ENCODE peak calls at places on chromosome 10, in nine cellular contexts. P is transverse colon; X is left ventricle myocardium inferior; V is NT2/D1; U is stomach; Z is cardiac muscle cell; D is effector memory CD4-positive, alpha-beta T cell; G is aorta; F is K562. W is an unnamed sample.

GRCh38 chr10:98636921-98637329 is 190.2 kb upstream of the HPS1 start:
- DNase-seq in P (no peak), X (no peak), V (no peak), U (no peak), Z (no peak), D (no peak), G (no peak), F (no peak), W (no peak)

GRCh38 chr10:1329622-1330021 is 273.4 kb downstream of the WDR37 start:
- DNase-seq in P (no peak), X (no peak), V (no peak), U (no peak), Z (no peak), D (no peak), G (no peak), F (no peak), W (no peak)

GRCh38 chr10:102718220-102718619 is 3.8 kb downstream of the SFXN2 start:
- DNase-seq in P (no peak), X (no peak), V (no peak), U (no peak), Z (peak; percentile 67), D (no peak), G (no peak), F (peak; percentile 51), W (no peak)

GRCh38 chr10:88883443-88883799 is 3.4 kb downstream of the STAMBPL1 start:
- DNase-seq in P (no peak), X (no peak), V (no peak), U (no peak), Z (no peak), D (no peak), G (no peak), F (no peak), W (no peak)

GRCh38 chr10:78011065-78011464 is 18.2 kb downstream of the POLR3A start:
- DNase-seq in P (no peak), X (no peak), V (no peak), U (no peak), Z (no peak), D (no peak), G (no peak), F (no peak), W (no peak)

GRCh38 chr10:122955892-122956291 is 1.9 kb upstream of the C10orf88 start:
- DNase-seq in P (no peak), X (no peak), V (no peak), U (no peak), Z (no peak), D (no peak), G (no peak), F (no peak), W (no peak)

GRCh38 chr10:2280713-2281112 is 543.4 kb upstream of the ADARB2 start:
- DNase-seq in P (no peak), X (no peak), V (no peak), U (no peak), Z (no peak), D (no peak), G (no peak), F (no peak), W (no peak)

GRCh38 chr10:8633909-8634308 is 579.4 kb downstream of the GATA3 start:
- DNase-seq in P (no peak), X (no peak), V (no peak), U (no peak), Z (no peak), D (no peak), G (no peak), F (no peak), W (no peak)

GRCh38 chr10:70087641-70088040 is 35.0 kb downstream of the MACROH2A2 start:
- DNase-seq in P (no peak), X (no peak), V (no peak), U (no peak), Z (no peak), D (no peak), G (no peak), F (no peak), W (no peak)

GRCh38 chr10:71131508-71132088 is 80.8 kb upstream of the UNC5B start:
- DNase-seq in P (no peak), X (no peak), V (no peak), U (no peak), Z (no peak), D (no peak), G (no peak), F (no peak), W (no peak)

GRCh38 chr10:80487422-80487785 is 33.3 kb downstream of the TSPAN14 start:
- DNase-seq in P (peak; percentile 3), X (no peak), V (no peak), U (peak; percentile 23), Z (no peak), D (no peak), G (peak; percentile 37), F (no peak), W (no peak)
- H3K4me1 ChIP-seq in P (peaks cover 34% of the 10 kb centered on the region), X (peaks cover 89% of the 10 kb centered on the region), V (peaks cover 4% of the 10 kb centered on the region), U (peaks cover 61% of the 10 kb centered on the region), Z (no peaks in the 10 kb centered on the region), D (peaks cover 94% of the 10 kb centered on the region), G (no peaks in the 10 kb centered on the region), F (peaks cover 43% of the 10 kb centered on the region), W (peaks cover 97% of the 10 kb centered on the region)

GRCh38 chr10:72351479-72351878 is 3.2 kb downstream of the DNAJB12 start:
- DNase-seq in P (no peak), X (no peak), V (no peak), U (no peak), Z (no peak), D (no peak), G (no peak), F (no peak), W (no peak)
- H3K9me3 ChIP-seq in P (no peaks in the 10 kb centered on the region), X (no peaks in the 10 kb centered on the region), V (no peaks in the 10 kb centered on the region), U (no peaks in the 10 kb centered on the region), Z (no peaks in the 10 kb centered on the region), D (no peaks in the 10 kb centered on the region), G (no peaks in the 10 kb centered on the region), F (no peaks in the 10 kb centered on the region), W (no peaks in the 10 kb centered on the region)

DNA sequence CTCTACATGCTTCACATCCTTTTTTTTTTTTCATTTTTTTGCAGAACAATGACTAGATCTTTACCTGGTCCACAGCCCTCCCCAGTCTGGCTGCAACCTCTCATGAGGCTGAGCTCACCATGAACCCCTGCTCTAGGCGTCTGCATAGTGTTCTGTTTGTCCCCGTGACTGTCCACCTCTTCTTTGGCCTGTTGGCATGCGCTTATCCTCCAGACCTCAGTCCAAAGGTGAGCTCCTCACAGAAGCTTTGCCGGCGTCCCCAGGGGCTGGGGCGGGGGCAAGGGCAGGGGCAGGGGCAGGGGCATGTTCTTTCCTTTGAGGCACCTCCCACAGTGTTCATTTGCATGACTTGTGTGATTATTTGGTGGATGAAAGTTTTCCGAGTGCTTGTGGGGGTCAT is 218.4 kb upstream of the ZNF32 start:
- DNase-seq in P (no peak), X (no peak), V (no peak), U (no peak), Z (no peak), D (no peak), G (no peak), F (no peak), W (no peak)
- H3K4me1 ChIP-seq in P (peaks cover 12% of the 10 kb centered on the region), X (peaks cover 86% of the 10 kb centered on the region), V (peaks cover 6% of the 10 kb centered on the region), U (peaks cover 22% of the 10 kb centered on the region), Z (no peaks in the 10 kb centered on the region), D (no peaks in the 10 kb centered on the region), G (peaks cover 2% of the 10 kb centered on the region), F (no peaks in the 10 kb centered on the region), W (no peaks in the 10 kb centered on the region)

DNA sequence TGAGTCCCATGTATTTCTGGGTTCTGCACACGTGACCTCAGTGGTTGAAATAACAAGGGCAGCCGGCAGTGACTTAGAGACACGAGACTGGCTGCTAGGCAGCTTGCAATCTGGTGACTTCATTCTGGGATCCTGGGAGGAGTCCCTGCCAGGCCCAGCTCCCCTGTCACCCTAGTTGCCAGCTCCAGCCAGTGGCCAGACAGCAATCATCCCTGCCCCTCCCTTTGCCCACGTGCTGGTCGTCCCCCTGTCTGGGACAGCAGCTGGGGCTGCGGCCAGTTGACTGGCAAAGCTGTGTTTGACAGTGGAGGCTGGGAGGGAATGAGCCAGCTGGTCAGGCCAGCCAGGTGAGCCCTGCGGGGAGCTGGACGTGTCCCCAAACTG is 30.0 kb downstream of the ADGRA1 start:
- DNase-seq in P (no peak), X (peak; percentile 49), V (no peak), U (no peak), Z (no peak), D (no peak), G (no peak), F (no peak), W (no peak)
- H3K9me3 ChIP-seq in P (no peaks in the 10 kb centered on the region), X (peaks cover 23% of the 10 kb centered on the region), V (peaks cover 14% of the 10 kb centered on the region), U (peaks cover 18% of the 10 kb centered on the region), Z (no peaks in the 10 kb centered on the region), D (no peaks in the 10 kb centered on the region), G (peaks cover 3% of the 10 kb centered on the region), F (no peaks in the 10 kb centered on the region), W (peaks cover 7% of the 10 kb centered on the region)

GRCh38 chr10:125882596-125882995 is 1.5 kb upstream of the DHX32 start:
- DNase-seq in P (no peak), X (no peak), V (no peak), U (no peak), Z (no peak), D (no peak), G (no peak), F (no peak), W (no peak)

GRCh38 chr10:125881192-125881591 is at the start of gene DHX32:
- DNase-seq in P (no peak), X (no peak), V (peak; percentile 75), U (no peak), Z (peak; percentile 50), D (no peak), G (no peak), F (no peak), W (no peak)

GRCh38 chr10:125886914-125887512 is 5.9 kb upstream of the DHX32 start:
- DNase-seq in P (no peak), X (no peak), V (no peak), U (no peak), Z (no peak), D (no peak), G (no peak), F (no peak), W (no peak)

GRCh38 chr10:125880719-125881118 is 373 bp downstream of the DHX32 start:
- DNase-seq in P (no peak), X (no peak), V (no peak), U (no peak), Z (peak; percentile 13), D (no peak), G (no peak), F (no peak), W (no peak)

DNA sequence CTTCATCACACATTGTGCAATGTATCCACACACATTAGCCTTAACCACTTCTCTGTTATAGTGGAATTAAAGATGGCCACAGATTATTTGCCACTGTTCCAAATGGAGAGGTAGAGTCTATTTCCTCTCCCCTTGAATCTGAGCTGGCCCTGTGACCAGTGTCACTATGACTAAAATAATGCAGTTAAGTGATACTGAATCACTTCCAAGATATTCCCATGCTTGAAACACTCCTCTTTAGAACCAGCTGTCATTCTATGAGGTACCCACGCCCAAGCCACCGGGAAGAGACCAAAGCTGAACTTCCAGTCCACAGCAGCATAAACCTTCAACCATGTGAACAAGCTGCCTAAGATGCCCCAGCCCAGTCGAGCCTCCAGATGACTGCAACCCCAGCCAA is 2.1 kb upstream of the DHX32 start:
- DNase-seq in P (no peak), X (no peak), V (no peak), U (no peak), Z (no peak), D (no peak), G (no peak), F (no peak), W (no peak)
- H3K4me1 ChIP-seq in P (no peaks in the 10 kb centered on the region), X (peaks cover 54% of the 10 kb centered on the region), V (peaks cover 2% of the 10 kb centered on the region), U (peaks cover 12% of the 10 kb centered on the region), Z (peaks cover 24% of the 10 kb centered on the region), D (no peaks in the 10 kb centered on the region), G (no peaks in the 10 kb centered on the region), F (no peaks in the 10 kb centered on the region), W (no peaks in the 10 kb centered on the region)

W was measured in CD4-positive, CD25-positive, alpha-beta regulatory T cell.